ENCODE peak calls at places on chromosomes 3 and 15, in five cellular contexts. One of them, this sample, is unnamed.

GRCh38 chr3:78281381-78281780 is 1241.5 kb downstream of the ROBO2 start:
- DNase-seq in H9: no peak
- DNase-seq in astrocyte: no peak
- DNase-seq in upper lobe of left lung: no peak
- DNase-seq in CD8-positive, alpha-beta memory T cell: no peak
- DNase-seq in this sample: no peak

GRCh38 chr15:70098461-70099166 is 897 bp upstream of the TLE3 start:
- DNase-seq in astrocyte: no peak
- DNase-seq in H9: peak
- DNase-seq in upper lobe of left lung: peak
- DNase-seq in CD8-positive, alpha-beta memory T cell: peak
- DNase-seq in this sample: peak

GRCh38 chr3:88626426-88627120 is 476.8 kb downstream of the C3orf38 start:
- DNase-seq in CD8-positive, alpha-beta memory T cell: no peak
- DNase-seq in upper lobe of left lung: no peak
- DNase-seq in H9: no peak
- DNase-seq in astrocyte: no peak
- DNase-seq in this sample: no peak

GRCh38 chr3:120496278-120496975 is 45.6 kb upstream of the FSTL1 start:
- DNase-seq in upper lobe of left lung: no peak
- DNase-seq in H9: no peak
- DNase-seq in astrocyte: peak
- DNase-seq in CD8-positive, alpha-beta memory T cell: no peak
- DNase-seq in this sample: no peak

GRCh38 chr3:159782724-159783421 is 205.8 kb upstream of the IL12A start:
- DNase-seq in upper lobe of left lung: no peak
- DNase-seq in CD8-positive, alpha-beta memory T cell: no peak
- DNase-seq in astrocyte: no peak
- DNase-seq in H9: no peak
- DNase-seq in this sample: no peak

GRCh38 chr3:134216851-134217250 is 33.8 kb downstream of the RYK start:
- DNase-seq in astrocyte: no peak
- DNase-seq in upper lobe of left lung: no peak
- DNase-seq in H9: no peak
- DNase-seq in CD8-positive, alpha-beta memory T cell: no peak
- DNase-seq in this sample: no peak

GRCh38 chr15:25242957-25243799 is 195.6 kb downstream of the UBE3A start:
- DNase-seq in upper lobe of left lung: peak
- DNase-seq in H9: peak
- DNase-seq in CD8-positive, alpha-beta memory T cell: peak
- DNase-seq in astrocyte: no peak
- DNase-seq in this sample: no peak

GRCh38 chr3:52354676-52355075 is 38.6 kb downstream of the DNAH1 start:
- DNase-seq in H9: no peak
- DNase-seq in CD8-positive, alpha-beta memory T cell: peak
- DNase-seq in astrocyte: no peak
- DNase-seq in upper lobe of left lung: no peak
- DNase-seq in this sample: no peak

GRCh38 chr3:32725721-32726120 is 40.7 kb downstream of the CNOT10 start:
- DNase-seq in upper lobe of left lung: no peak
- DNase-seq in H9: no peak
- DNase-seq in astrocyte: no peak
- DNase-seq in CD8-positive, alpha-beta memory T cell: no peak
- DNase-seq in this sample: no peak

GRCh38 chr3:11690863-11691833 is 47.4 kb upstream of the VGLL4 start:
- DNase-seq in H9: no peak
- DNase-seq in upper lobe of left lung: no peak
- DNase-seq in CD8-positive, alpha-beta memory T cell: no peak
- DNase-seq in astrocyte: peak
- DNase-seq in this sample: no peak

DNA sequence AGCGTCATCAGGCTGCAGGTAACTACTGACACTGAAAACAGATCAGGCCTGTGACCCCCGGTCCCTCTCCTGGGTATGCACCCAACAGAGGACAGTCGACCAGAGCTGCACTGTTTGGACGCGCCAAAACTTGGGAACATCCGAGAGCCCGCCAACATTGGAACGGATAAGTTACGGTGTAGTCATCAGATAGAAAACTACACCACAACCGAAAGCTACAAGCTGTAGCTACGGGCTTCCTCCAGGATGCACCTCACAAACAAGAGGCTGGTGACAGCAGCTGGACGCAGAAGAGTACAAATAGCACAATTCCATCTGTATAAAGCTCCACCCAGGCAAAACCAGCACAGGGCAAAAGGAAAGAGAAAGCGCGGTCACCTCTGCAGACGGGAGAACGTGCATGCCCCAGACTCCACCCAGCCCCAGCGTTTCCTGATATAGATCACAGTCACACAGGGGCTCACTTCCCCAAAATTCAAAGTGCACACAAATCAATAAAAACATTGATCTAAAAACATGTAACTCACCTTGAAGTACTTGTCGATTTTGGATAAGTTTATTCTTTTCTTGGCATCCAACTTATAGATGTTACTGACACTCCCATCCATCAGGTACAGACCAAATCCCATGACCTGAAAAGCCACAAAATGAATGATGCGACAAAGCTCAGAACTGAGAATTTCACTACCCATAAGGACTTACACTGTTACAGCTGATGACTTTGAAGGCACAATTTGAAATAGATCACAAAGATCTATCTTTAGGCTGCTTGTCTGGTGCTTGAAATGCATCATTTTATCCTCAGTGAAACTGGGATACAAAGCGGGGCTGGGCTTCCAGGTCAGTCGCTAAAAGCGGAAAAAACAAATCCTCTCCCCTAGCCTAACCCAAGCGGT is 43.3 kb downstream of the CYFIP1 start:
- DNase-seq in CD8-positive, alpha-beta memory T cell: no peak
- DNase-seq in H9: no peak
- DNase-seq in astrocyte: no peak
- DNase-seq in upper lobe of left lung: no peak
- DNase-seq in this sample: no peak
- H3K27ac ChIP-seq in CD8-positive, alpha-beta memory T cell: no peak
- H3K27ac ChIP-seq in H9: no peak
- H3K27ac ChIP-seq in astrocyte: no peak
- H3K27ac ChIP-seq in upper lobe of left lung: no peak
- H3K27ac ChIP-seq in this sample: no peak

GRCh38 chr15:77696871-77697270 is 64.2 kb upstream of the LINGO1 start:
- DNase-seq in H9: no peak
- DNase-seq in CD8-positive, alpha-beta memory T cell: no peak
- DNase-seq in astrocyte: no peak
- DNase-seq in upper lobe of left lung: no peak
- DNase-seq in this sample: no peak
- H3K27ac ChIP-seq in H9: no peak
- H3K27ac ChIP-seq in CD8-positive, alpha-beta memory T cell: no peak
- H3K27ac ChIP-seq in astrocyte: no peak
- H3K27ac ChIP-seq in upper lobe of left lung: no peak
- H3K27ac ChIP-seq in this sample: no peak

DNA sequence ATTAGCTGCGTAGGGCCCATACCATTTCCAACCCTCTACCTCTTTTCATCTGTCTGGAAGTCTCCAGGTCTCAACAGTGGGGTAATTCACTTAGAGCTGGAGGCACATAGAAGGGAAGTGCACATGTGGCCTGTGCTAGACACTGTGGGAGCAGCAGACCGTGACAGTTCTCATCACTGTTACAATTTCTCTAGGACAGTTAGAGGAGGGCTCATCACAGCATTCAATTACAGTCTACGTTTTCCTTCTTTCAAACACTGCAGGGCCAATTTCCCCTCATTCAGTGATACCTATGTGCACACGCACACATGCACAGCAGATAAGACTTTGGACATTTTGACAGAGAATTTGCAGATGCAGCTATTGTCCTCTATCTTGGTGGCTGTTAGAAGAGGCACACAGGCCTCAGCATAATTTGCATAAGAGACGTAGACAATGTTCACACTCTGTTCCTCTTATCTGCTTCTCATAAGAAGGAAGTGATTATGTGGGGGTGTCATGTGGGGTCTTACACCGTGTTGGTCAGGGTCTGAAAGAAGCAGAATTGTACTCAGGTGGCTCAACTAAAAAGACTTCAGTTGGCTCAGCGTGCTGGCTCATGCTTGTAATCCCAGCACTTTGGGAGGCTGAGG is 12.6 kb upstream of the HRG start:
- DNase-seq in astrocyte: no peak
- DNase-seq in H9: no peak
- DNase-seq in CD8-positive, alpha-beta memory T cell: no peak
- DNase-seq in upper lobe of left lung: no peak
- DNase-seq in this sample: no peak
- H3K27ac ChIP-seq in astrocyte: no peak
- H3K27ac ChIP-seq in H9: no peak
- H3K27ac ChIP-seq in CD8-positive, alpha-beta memory T cell: no peak
- H3K27ac ChIP-seq in upper lobe of left lung: no peak
- H3K27ac ChIP-seq in this sample: no peak

DNA sequence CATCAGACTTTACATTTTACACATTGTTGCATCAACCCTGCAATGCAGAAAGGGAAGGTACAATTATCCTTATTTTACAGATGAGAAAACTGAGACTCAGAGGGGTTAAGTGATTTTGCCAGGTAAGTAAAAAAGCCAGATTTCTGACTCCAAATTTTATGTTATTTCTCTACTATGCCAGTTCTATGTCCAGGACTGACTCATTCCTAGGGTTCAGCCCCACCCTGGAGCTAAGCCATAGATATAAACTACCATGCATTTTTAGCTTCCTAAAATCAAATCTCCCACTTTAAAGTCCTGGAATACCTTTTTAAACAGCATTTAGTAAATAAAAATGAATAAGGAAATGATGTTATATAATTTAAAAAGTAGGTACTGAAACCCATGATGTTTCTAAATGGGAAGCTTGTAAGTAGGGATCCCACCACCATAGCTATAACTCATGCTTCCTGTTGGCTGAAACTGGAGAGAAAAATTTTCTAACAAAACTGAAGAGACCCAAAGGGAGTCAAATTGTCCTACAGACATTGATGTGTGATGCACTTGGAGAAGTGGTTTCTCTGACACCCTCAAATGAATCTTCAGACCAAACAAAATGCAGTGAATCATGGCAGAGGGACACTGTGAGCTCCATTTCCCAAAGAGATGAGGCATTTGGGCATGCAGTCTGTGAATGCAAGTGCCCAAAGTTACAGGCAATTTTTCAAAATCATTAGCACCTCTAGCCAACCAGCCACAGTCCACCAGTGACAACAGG is 301.7 kb upstream of the UMPS start:
- DNase-seq in CD8-positive, alpha-beta memory T cell: no peak
- DNase-seq in H9: no peak
- DNase-seq in astrocyte: no peak
- DNase-seq in upper lobe of left lung: no peak
- DNase-seq in this sample: no peak
- H3K27ac ChIP-seq in CD8-positive, alpha-beta memory T cell: no peak
- H3K27ac ChIP-seq in H9: no peak
- H3K27ac ChIP-seq in astrocyte: no peak
- H3K27ac ChIP-seq in upper lobe of left lung: no peak
- H3K27ac ChIP-seq in this sample: no peak

GRCh38 chr15:66580643-66581042 is 14.8 kb upstream of the LCTL start:
- DNase-seq in H9: no peak
- DNase-seq in CD8-positive, alpha-beta memory T cell: no peak
- DNase-seq in astrocyte: peak
- DNase-seq in upper lobe of left lung: no peak
- DNase-seq in this sample: no peak
- H3K27ac ChIP-seq in H9: no peak
- H3K27ac ChIP-seq in CD8-positive, alpha-beta memory T cell: no peak
- H3K27ac ChIP-seq in astrocyte: no peak
- H3K27ac ChIP-seq in upper lobe of left lung: peak
- H3K27ac ChIP-seq in this sample: no peak

DNA sequence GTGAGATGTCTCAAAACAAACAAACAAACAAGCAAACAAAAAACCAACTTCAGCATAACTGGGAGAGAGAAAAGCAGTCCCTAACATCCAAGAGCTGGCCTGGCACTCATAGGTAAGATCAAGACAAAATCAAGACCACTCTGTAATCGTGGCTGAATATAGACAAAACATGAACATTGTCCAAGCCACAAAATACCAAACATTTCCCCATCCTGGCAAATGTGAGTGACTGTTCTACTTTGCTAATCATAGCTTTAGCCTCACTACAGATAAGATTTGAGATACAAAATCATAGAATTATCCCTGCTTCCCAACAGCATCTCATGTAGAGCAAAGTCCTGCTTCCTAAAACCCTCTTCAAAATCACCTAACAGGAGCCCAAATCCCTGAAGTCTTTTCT is 116.7 kb upstream of the PRTG start:
- DNase-seq in H9: no peak
- DNase-seq in CD8-positive, alpha-beta memory T cell: no peak
- DNase-seq in astrocyte: peak
- DNase-seq in upper lobe of left lung: no peak
- DNase-seq in this sample: no peak
- H3K27ac ChIP-seq in H9: no peak
- H3K27ac ChIP-seq in CD8-positive, alpha-beta memory T cell: no peak
- H3K27ac ChIP-seq in astrocyte: no peak
- H3K27ac ChIP-seq in upper lobe of left lung: no peak
- H3K27ac ChIP-seq in this sample: no peak

GRCh38 chr15:52140646-52141045 is 28.1 kb upstream of the BCL2L10 start:
- DNase-seq in H9: no peak
- DNase-seq in CD8-positive, alpha-beta memory T cell: no peak
- DNase-seq in astrocyte: no peak
- DNase-seq in upper lobe of left lung: no peak
- DNase-seq in this sample: no peak

GRCh38 chr15:52146261-52146660 is 33.7 kb upstream of the BCL2L10 start:
- DNase-seq in upper lobe of left lung: no peak
- DNase-seq in H9: no peak
- DNase-seq in astrocyte: no peak
- DNase-seq in CD8-positive, alpha-beta memory T cell: no peak
- DNase-seq in this sample: no peak

GRCh38 chr15:52144656-52145055 is 32.1 kb upstream of the BCL2L10 start:
- DNase-seq in CD8-positive, alpha-beta memory T cell: no peak
- DNase-seq in astrocyte: peak
- DNase-seq in upper lobe of left lung: no peak
- DNase-seq in H9: no peak
- DNase-seq in this sample: no peak

GRCh38 chr15:52146776-52147175 is 34.2 kb upstream of the BCL2L10 start:
- DNase-seq in astrocyte: peak
- DNase-seq in upper lobe of left lung: no peak
- DNase-seq in CD8-positive, alpha-beta memory T cell: no peak
- DNase-seq in H9: no peak
- DNase-seq in this sample: no peak

DNA sequence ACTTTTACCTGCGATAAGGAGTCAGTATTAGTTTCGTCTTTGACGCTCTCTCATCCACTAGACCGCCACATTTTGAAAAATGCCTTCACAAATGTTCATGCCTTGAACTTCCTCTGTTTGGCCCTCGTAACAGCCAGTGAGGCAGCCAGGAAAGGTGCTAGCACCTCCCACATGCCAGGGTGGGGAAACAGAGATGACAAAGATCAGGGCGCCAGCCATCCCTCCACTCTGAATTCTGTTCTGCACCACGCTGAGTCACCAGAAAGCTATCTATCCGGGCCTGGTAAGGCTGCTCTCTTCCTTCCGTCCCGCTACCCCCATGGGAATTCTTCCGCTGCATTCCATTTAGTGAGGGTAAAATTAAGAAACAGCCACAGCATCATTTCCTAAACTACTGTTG is 31.3 kb upstream of the BCL2L10 start:
- DNase-seq in H9: no peak
- DNase-seq in upper lobe of left lung: no peak
- DNase-seq in astrocyte: peak
- DNase-seq in CD8-positive, alpha-beta memory T cell: no peak
- DNase-seq in this sample: no peak
- H3K27ac ChIP-seq in H9: no peak
- H3K27ac ChIP-seq in upper lobe of left lung: no peak
- H3K27ac ChIP-seq in astrocyte: peak
- H3K27ac ChIP-seq in CD8-positive, alpha-beta memory T cell: no peak
- H3K27ac ChIP-seq in this sample: no peak

This sample was measured in substantia nigra.